ENCODE peak calls at places on chromosomes 6 and 20, in five cellular contexts. T is SJSA1, Q is K562, X is WERI-Rb-1, P is endodermal cell. C is an unnamed sample. For H3K36me3, the result is how much of the 10 kb centered on the place peaks cover.

GRCh38 chr20:13851279-13851678 is 66.5 kb downstream of the NDUFAF5 start:
- DNase-seq in T (no peak), Q (no peak), X (no peak), P (no peak), C (no peak)

GRCh38 chr6:4398806-4399205 is 263.4 kb upstream of the ECI2 start:
- DNase-seq in T (no peak), Q (no peak), X (no peak), P (no peak), C (no peak)

GRCh38 chr20:33859157-33859695 is 48.1 kb downstream of the CHMP4B start:
- DNase-seq in T (no peak), Q (no peak), X (no peak), P (no peak), C (peak)

GRCh38 chr20:19012671-19013070 is 199.1 kb downstream of the SCP2D1 start:
- DNase-seq in T (no peak), Q (no peak), X (no peak), P (peak), C (no peak)

GRCh38 chr6:42569102-42570028 is 5.5 kb downstream of the UBR2 start:
- DNase-seq in T (peak), Q (peak), X (no peak), P (no peak), C (no peak)

GRCh38 chr6:133083248-133083967 is 157.7 kb upstream of the EYA4 start:
- DNase-seq in T (no peak), Q (no peak), X (no peak), P (no peak), C (no peak)

GRCh38 chr20:32474009-32474716 is 111.0 kb downstream of the NOL4L start:
- DNase-seq in T (no peak), Q (peak), X (no peak), P (no peak), C (no peak)

GRCh38 chr6:36063318-36063717 is 35.7 kb downstream of the MAPK14 start:
- DNase-seq in T (no peak), Q (no peak), X (no peak), P (no peak), C (no peak)

GRCh38 chr6:78598966-78599365 is 268.4 kb upstream of the IRAK1BP1 start:
- DNase-seq in T (peak), Q (no peak), X (no peak), P (no peak), C (no peak)

GRCh38 chr20:19211661-19212523 is 550 bp upstream of the SLC24A3 start:
- DNase-seq in T (no peak), Q (no peak), X (no peak), P (peak), C (no peak)

GRCh38 chr6:157813757-157814455 is 9.1 kb upstream of the SNX9 start:
- DNase-seq in T (peak), Q (peak), X (no peak), P (no peak), C (no peak)

GRCh38 chr6:43878823-43879495 is 108.9 kb downstream of the VEGFA start:
- DNase-seq in T (no peak), Q (no peak), X (no peak), P (no peak), C (no peak)

GRCh38 chr20:23641936-23642751 is 4.4 kb upstream of the CST3 start:
- DNase-seq in T (no peak), Q (no peak), X (no peak), P (no peak), C (no peak)

GRCh38 chr6:105364243-105364642 is 38.6 kb downstream of the PREP start:
- DNase-seq in T (no peak), Q (no peak), X (no peak), P (no peak), C (no peak)

GRCh38 chr6:3518356-3518841 is 61.5 kb upstream of the SLC22A23 start:
- DNase-seq in T (peak), Q (no peak), X (no peak), P (no peak), C (no peak)

GRCh38 chr6:65289491-65289890 is 417.5 kb downstream of the EYS start:
- DNase-seq in T (no peak), Q (no peak), X (no peak), P (no peak), C (no peak)

GRCh38 chr20:40897177-40897700 is 131.4 kb upstream of the TOP1 start:
- DNase-seq in T (no peak), Q (no peak), X (no peak), P (no peak), C (no peak)

GRCh38 chr6:49549691-49550412 is 616 bp upstream of the C6orf141 start:
- DNase-seq in T (no peak), Q (no peak), X (no peak), P (no peak), C (no peak)
- H3K4me3 ChIP-seq in T (no peak), Q (no peak), X (no peak), P (peak), C (no peak)

DNA sequence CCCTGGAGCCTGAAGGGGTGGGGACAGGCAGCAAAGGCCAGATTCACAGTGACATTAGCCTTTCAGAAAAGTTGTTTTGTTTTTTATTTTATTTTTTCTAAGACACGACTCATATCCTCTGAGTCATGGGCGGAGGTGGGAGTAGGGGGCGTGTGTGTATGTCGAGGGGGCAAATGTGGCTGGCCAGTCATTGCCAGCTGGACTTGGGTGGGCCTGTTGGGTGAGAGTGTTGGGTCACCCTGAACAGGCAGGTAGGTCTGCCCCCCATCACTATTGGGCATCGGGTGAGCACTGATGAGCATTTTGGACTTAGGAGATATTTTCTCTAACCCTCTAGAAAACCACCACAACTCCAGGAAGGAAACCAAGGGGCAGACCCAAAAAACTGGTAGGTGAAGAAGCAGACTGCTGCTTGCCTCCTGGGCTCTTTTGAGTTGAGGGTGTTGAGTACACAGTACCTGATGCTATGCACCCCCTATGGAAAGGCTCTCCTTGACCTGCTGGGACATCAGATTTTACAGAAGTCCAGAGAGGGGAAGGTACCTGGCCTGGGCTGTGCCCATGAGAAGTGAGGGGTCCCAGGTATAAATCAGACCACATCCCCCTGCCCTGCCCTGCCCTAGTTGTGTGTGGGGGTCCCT is 5.6 kb downstream of the SMIM29 start:
- DNase-seq in T (peak), Q (peak), X (peak), P (no peak), C (no peak)
- H3K36me3 ChIP-seq in T (half or more), Q (half or more), X (half or more), P (half or more), C (half or more)

DNA sequence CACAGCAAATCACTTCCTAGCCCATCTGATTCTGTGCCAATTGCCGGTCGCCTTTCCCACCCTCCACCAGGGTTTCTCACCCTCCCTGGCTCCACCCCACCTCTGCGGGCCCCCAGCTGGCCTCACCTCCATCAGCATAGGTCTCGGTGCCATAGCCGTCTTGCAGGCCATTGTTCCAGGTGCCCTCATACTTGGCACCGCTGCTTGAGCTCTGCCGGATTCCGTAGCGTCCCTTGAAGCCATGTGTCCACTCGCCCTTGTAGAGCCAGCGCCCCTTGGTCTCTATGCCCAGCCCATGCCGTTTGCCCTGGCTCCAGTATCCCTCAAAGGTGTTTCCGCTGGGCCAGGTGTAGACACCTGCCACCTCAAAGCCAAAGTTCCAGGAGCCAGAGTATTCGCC is 787 bp downstream of the JPH2 start:
- DNase-seq in T (no peak), Q (no peak), X (no peak), P (no peak), C (no peak)
- H3K4me3 ChIP-seq in T (peak), Q (no peak), X (no peak), P (peak), C (no peak)

DNA sequence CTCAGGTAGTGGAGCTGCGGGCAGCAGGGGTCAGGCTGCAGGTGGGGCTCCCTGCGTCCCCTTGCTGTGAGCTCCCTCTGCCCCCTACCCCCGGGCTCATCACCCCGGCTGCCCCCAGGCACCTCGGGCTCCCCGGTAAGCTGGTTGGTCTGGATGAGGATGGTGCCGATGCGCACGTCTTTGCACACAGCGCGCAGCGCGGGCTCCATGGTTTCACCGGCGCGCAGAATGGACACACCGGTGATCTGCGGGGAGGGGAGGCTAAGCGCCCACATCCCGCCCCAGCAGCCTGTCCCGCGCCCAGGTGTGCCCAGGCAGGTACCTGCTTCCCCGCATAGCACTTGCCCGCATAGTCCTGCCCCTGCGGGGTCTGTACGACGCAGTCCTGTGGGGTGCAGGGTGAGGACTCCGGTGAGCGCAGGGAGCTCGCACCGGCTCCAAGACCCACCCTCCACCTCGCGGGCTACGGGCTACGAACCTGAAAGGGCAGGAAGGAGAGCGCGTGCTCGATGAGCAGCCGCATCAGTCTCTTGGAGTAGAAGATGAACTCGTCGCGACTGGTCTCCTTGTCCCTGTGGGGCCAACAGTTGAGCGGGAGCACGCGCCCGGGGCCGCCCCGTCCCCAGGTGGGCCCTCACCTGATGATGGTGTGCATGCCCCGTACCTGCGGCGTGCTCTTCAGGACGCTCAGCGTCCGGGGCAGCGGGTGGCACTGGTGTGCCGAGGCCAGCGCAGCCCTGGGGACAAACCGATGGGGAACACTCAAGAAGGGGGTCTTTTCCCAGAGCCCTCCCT is 15.5 kb downstream of the UCKL1 start:
- DNase-seq in T (no peak), Q (no peak), X (no peak), P (peak), C (no peak)
- H3K36me3 ChIP-seq in T (half or more), Q (half or more), X (under half), P (under half), C (half or more)

GRCh38 chr6:41406821-41407787 is 71.7 kb downstream of the NCR2 start:
- DNase-seq in T (no peak), Q (no peak), X (no peak), P (peak), C (no peak)

GRCh38 chr6:41408576-41408975 is 73.2 kb downstream of the NCR2 start:
- DNase-seq in T (no peak), Q (no peak), X (no peak), P (peak), C (no peak)

GRCh38 chr6:41411961-41412360 is 76.6 kb downstream of the NCR2 start:
- DNase-seq in T (peak), Q (no peak), X (no peak), P (no peak), C (no peak)

GRCh38 chr6:41408982-41409381 is 73.6 kb downstream of the NCR2 start:
- DNase-seq in T (no peak), Q (no peak), X (no peak), P (peak), C (no peak)

DNA sequence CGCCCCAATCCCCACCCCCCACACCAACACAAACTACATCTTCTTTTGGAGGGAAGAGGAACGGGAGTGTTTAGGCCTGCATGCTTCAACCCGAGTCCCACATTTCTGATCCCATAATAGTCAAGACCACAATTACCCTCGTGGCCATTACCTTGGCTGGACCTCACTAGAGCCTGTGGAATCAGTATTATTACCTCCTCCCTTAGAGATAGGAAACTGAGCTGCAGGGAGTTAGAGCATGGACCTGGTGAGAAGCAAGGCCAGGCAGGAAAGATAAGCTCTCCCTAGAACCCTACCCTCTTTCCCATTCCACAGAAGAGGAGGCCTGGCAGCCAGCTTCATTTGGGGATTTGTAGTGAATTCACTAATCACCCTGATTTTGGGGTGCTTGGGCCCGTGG is 74.1 kb downstream of the NCR2 start:
- DNase-seq in T (no peak), Q (no peak), X (no peak), P (no peak), C (no peak)
- H3K4me3 ChIP-seq in T (no peak), Q (no peak), X (no peak), P (peak), C (no peak)

GRCh38 chr6:37473364-37474095 is 26.2 kb downstream of the CCDC167 start:
- DNase-seq in T (no peak), Q (no peak), X (no peak), P (peak), C (no peak)

GRCh38 chr6:37477656-37478435 is 21.8 kb downstream of the CCDC167 start:
- DNase-seq in T (no peak), Q (no peak), X (no peak), P (peak), C (no peak)

GRCh38 chr6:37478827-37479226 is 20.9 kb downstream of the CCDC167 start:
- DNase-seq in T (no peak), Q (no peak), X (no peak), P (no peak), C (no peak)

GRCh38 chr6:37477186-37477585 is 22.5 kb downstream of the CCDC167 start:
- DNase-seq in T (no peak), Q (no peak), X (no peak), P (peak), C (no peak)

GRCh38 chr6:37474316-37474715 is 25.4 kb downstream of the CCDC167 start:
- DNase-seq in T (no peak), Q (no peak), X (no peak), P (peak), C (no peak)
- H3K36me3 ChIP-seq in T (half or more), Q (half or more), X (half or more), P (half or more), C (half or more)

DNA sequence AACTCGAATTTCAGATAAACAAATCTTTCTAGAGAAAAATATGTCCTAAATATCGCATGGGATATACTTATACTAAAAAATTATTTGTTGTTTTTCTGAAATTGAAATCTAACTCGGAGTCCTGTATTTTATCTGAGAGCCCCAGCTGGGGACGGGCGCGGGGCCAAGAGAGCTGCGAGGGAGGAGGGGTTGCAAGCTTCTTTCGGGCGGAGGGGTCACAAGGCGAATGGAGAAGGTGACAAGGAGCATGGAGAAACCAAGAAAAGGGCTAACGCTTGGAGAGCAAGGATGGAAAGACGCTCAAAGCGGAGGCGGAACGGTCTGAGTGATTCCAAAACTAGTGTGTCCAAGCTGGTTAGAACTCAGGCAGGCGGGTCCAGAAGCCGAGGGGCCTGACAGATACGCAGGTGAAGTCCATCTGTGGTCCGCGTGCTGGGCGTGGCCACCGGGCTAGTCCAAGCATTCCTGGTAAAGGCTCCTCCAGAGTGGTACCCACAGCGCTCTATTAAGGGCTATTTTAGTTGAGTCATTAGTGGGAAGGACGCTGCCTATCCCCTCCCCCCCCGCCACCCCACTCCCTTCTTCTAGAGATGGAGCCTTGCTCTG is 41.5 kb upstream of the ZNFX1 start:
- DNase-seq in T (no peak), Q (peak), X (no peak), P (peak), C (no peak)
- H3K4me3 ChIP-seq in T (no peak), Q (no peak), X (no peak), P (peak), C (no peak)

GRCh38 chr6:111012143-111012452 is 30.3 kb downstream of the RPF2 start:
- DNase-seq in T (no peak), Q (no peak), X (no peak), P (no peak), C (no peak)

GRCh38 chr6:111015656-111016190 is 33.9 kb downstream of the RPF2 start:
- DNase-seq in T (no peak), Q (no peak), X (peak), P (no peak), C (no peak)

GRCh38 chr6:111013144-111013905 is 31.5 kb downstream of the RPF2 start:
- DNase-seq in T (no peak), Q (no peak), X (no peak), P (no peak), C (no peak)

GRCh38 chr6:111011360-111012142 is 29.7 kb downstream of the RPF2 start:
- DNase-seq in T (peak), Q (peak), X (no peak), P (no peak), C (peak)
- H3K36me3 ChIP-seq in T (half or more), Q (half or more), X (under half), P (half or more), C (half or more)

C was measured in OCI-LY7.